ENCODE peak calls at places on chromosome 2, in eight cellular contexts. U is HCT116, E is stomach, Y is testis, F is suprapubic skin, W is esophagus squamous epithelium, N is uterus, R is ovary. O is an unnamed sample.

GRCh38 chr2:28193552-28194383 is 198.9 kb upstream of the FOSL2 start:
- DNase-seq in U (no peak), E (no peak), Y (no peak), F (no peak), W (no peak), N (no peak), R (no peak), O (no peak)

GRCh38 chr2:189581354-189582139 is 961 bp upstream of the SLC40A1 start:
- DNase-seq in U (no peak), E (peak; percentile 27), Y (peak; percentile 38), F (no peak), W (no peak), N (no peak), R (peak; percentile 42), O (peak; percentile 55)

GRCh38 chr2:114499101-114499500 is 56.7 kb downstream of the DPP10 start:
- DNase-seq in U (no peak), E (no peak), Y (no peak), F (no peak), W (no peak), N (no peak), R (no peak), O (no peak)

GRCh38 chr2:240919161-240919781 is 13.1 kb downstream of the CROCC2 start:
- DNase-seq in U (no peak), E (peak; percentile 11), Y (peak; percentile 11), F (peak; percentile 61), W (no peak), N (peak; percentile 10), R (peak; percentile 15), O (peak; percentile 10)

GRCh38 chr2:41846962-41847361 is 200.9 kb upstream of the PKDCC start:
- DNase-seq in U (no peak), E (no peak), Y (no peak), F (no peak), W (no peak), N (no peak), R (no peak), O (no peak)

GRCh38 chr2:44351676-44352075 is 9.6 kb downstream of the PREPL start:
- DNase-seq in U (no peak), E (no peak), Y (no peak), F (no peak), W (no peak), N (no peak), R (no peak), O (no peak)

GRCh38 chr2:145755019-145755837 is 1235.3 kb upstream of the ZEB2 start:
- DNase-seq in U (no peak), E (no peak), Y (no peak), F (no peak), W (no peak), N (no peak), R (no peak), O (no peak)

GRCh38 chr2:223598994-223599645 is 3.0 kb downstream of the SCG2 start:
- DNase-seq in U (no peak), E (no peak), Y (no peak), F (no peak), W (no peak), N (no peak), R (no peak), O (no peak)

GRCh38 chr2:172672999-172673726 is 62.5 kb upstream of the RAPGEF4 start:
- DNase-seq in U (no peak), E (peak; percentile 29), Y (no peak), F (no peak), W (no peak), N (no peak), R (no peak), O (no peak)

GRCh38 chr2:239962890-239963591 is 62.1 kb downstream of the NDUFA10 start:
- DNase-seq in U (no peak), E (no peak), Y (no peak), F (no peak), W (no peak), N (no peak), R (no peak), O (no peak)

GRCh38 chr2:96142217-96143113 is 2.8 kb downstream of the DUSP2 start:
- DNase-seq in U (no peak), E (no peak), Y (no peak), F (no peak), W (no peak), N (no peak), R (peak; percentile 12), O (no peak)

GRCh38 chr2:160602073-160602472 is 108.5 kb upstream of the RBMS1 start:
- DNase-seq in U (no peak), E (no peak), Y (no peak), F (no peak), W (no peak), N (no peak), R (no peak), O (peak; percentile 17)

GRCh38 chr2:167480986-167481309 is 592.7 kb downstream of the XIRP2 start:
- DNase-seq in U (no peak), E (no peak), Y (no peak), F (no peak), W (no peak), N (no peak), R (no peak), O (no peak)

GRCh38 chr2:127859712-127860085 is 1.7 kb upstream of the POLR2D start:
- DNase-seq in U (peak; percentile 37), E (peak; percentile 88), Y (peak; percentile 59), F (no peak), W (no peak), N (no peak), R (no peak), O (peak; percentile 69)

GRCh38 chr2:22215517-22215916 is 1091.7 kb downstream of the TDRD15 start:
- DNase-seq in U (no peak), E (no peak), Y (no peak), F (no peak), W (no peak), N (no peak), R (no peak), O (no peak)

GRCh38 chr2:22213237-22213636 is 1089.5 kb downstream of the TDRD15 start:
- DNase-seq in U (no peak), E (no peak), Y (no peak), F (no peak), W (no peak), N (no peak), R (no peak), O (no peak)

DNA sequence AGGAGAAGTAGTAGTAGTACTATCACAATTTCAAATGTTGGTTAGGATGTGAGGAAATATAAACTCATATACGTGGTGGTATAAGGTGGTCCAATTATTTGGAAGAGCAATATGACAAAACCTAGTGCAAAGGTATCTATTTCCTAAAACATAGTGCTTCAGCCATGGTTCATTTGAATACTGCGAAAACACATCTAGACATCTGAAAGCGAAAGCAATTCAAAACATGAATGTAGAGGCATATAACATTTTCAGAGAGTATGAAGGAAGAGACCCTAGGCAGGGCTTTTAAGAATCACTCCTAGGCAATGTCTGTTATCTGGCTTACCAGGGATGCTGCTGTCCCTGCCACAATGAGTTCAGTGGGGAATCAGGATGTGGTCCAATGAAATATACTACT is 1085.8 kb downstream of the TDRD15 start:
- DNase-seq in U (no peak), E (no peak), Y (no peak), F (no peak), W (no peak), N (no peak), R (no peak), O (no peak)
- H3K27me3 ChIP-seq in U (no peaks in the 10 kb centered on the region), E (no peaks in the 10 kb centered on the region), Y (no peaks in the 10 kb centered on the region), F (no peaks in the 10 kb centered on the region), W (no peaks in the 10 kb centered on the region), N (no peaks in the 10 kb centered on the region), R (no peaks in the 10 kb centered on the region), O (no peaks in the 10 kb centered on the region)

DNA sequence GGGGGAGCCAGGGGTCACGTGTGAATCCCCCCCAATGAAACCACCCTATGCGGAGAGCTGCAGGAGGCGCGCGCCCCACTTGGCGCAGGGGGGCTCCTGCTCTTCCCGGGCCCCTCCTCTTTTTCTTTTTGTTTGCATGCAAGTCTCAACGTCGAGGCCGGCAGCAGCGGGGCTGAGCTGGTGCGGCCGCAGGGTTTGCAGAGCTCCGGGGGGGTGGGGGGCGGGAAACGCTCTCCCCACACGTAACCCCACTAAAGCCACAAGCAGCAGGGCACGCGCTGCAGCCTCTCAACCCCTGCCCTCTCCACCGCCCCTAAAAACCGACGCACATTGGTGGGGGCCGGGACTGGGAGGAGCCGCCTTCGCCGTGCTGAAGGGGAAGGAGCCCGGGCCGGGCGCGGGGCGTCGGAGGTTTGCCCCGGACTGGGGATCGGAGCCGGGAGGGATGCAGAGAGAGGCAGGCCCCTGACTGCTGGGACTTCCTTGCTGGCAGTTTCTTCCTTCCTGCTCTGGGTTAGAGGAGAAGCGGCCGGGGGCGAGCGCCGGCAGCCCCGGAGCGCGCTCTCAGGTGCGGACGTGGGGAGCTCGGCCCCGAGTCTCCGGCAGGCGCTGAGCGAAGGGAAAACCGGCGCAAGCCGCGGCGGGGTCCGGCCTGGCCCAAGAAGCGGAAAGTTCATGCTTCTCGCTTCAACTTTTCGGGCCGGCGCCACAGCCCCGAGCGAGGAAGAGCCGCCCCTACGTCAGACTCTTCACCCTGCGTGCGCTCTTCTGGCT is 880 bp downstream of the LBH start:
- DNase-seq in U (no peak), E (peak; percentile 47), Y (peak; percentile 62), F (no peak), W (no peak), N (peak; percentile 75), R (peak; percentile 83), O (no peak)
- TF ChIP-seq POLR2A in U (no peak), E (no peak), Y (no peak), F (no peak), W (no peak), N (no peak), R (no peak), O (no peak)

DNA sequence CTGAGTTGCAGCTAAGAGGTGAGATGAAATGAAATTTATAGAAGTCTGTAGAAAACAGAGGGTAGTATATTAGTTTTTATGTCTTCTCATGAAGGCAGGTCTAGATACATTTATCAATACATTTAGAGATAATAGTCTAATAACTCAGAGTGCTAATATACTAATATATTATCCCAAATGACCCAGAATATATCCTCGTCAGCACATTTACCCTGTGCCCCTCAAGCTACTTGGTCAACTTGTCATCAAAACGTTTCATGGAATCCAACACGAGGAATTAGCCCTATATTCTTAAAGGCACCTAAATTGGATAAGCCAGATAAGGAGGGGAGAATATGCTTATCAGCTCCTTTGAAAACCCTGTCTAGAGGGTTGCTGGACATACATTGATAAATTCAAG is 415.1 kb upstream of the LRRTM1 start:
- DNase-seq in U (no peak), E (no peak), Y (no peak), F (no peak), W (no peak), N (no peak), R (no peak), O (no peak)
- H3K9me3 ChIP-seq in U (peaks cover 3% of the 10 kb centered on the region), E (no peaks in the 10 kb centered on the region), Y (no peaks in the 10 kb centered on the region), F (peaks cover 6% of the 10 kb centered on the region), W (peaks cover 3% of the 10 kb centered on the region), N (no peaks in the 10 kb centered on the region), R (no peaks in the 10 kb centered on the region), O (no peaks in the 10 kb centered on the region)

DNA sequence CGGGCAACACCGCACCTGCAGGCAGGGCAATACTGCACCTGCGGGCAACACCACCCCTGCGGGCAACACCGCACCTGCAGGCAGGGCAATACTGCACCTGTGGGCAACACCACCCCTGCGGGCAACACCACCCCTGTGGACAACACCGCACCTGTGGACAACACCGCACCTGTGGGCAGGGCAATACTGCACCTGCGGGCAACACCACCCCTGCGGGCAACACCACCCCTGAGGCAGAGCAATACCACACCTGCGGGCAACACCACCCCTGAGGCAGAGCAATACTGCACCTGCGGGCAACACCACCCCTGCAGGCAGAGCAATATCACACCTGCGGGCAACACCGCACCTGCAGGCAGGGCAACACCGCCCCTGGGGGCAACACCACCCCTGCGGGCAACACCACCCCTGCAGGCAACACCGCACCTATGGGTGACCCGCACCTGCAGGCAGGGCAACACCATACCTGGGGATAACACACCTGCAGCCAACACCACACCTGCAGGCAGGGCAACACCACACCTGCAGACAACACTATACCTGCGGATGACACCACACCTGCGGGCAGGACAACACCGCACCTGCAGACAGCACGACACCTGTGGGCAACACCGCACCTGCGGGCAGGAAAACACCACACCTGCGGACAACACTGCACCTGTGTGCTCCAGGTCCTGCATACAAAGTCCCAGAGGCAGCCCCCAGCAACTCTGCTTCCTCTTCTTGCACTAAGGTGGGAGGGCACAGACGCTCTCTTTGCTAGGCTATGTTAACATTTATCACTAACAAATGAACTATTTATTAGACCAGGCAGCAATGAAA is 57.7 kb downstream of the EIPR1 start:
- DNase-seq in U (no peak), E (no peak), Y (no peak), F (peak; percentile 63), W (no peak), N (no peak), R (no peak), O (no peak)
- H3K27me3 ChIP-seq in U (no peaks in the 10 kb centered on the region), E (no peaks in the 10 kb centered on the region), Y (no peaks in the 10 kb centered on the region), F (no peaks in the 10 kb centered on the region), W (no peaks in the 10 kb centered on the region), N (no peaks in the 10 kb centered on the region), R (no peaks in the 10 kb centered on the region), O (no peaks in the 10 kb centered on the region)